ENCODE peak calls at places on chromosomes 11 and 22, in eight cellular contexts. J is MM.1S, Z is HCT116, L is neural progenitor cell, W is OCI-LY7, U is GM23338, N is hepatocyte, O is PC-3. C is an unnamed sample.
A peak's percentile ranks its signal among the peaks of the same experiment; 100 is the strongest.

GRCh38 chr11:58330861-58331260 is 28.0 kb downstream of the OR5B17 start:
- DNase-seq in J (no peak), Z (no peak), L (no peak), W (no peak), U (no peak), N (no peak), O (peak; percentile 42), C (peak; percentile 77)

GRCh38 chr22:22811016-22812009 is 76.3 kb upstream of the IGLL5 start:
- DNase-seq in J (no peak), Z (no peak), L (no peak), W (peak; percentile 60), U (no peak), N (no peak), O (no peak), C (no peak)

GRCh38 chr11:19380375-19380774 is 139.6 kb upstream of the E2F8 start:
- DNase-seq in J (no peak), Z (peak; percentile 29), L (no peak), W (no peak), U (no peak), N (peak; percentile 23), O (peak; percentile 85), C (peak; percentile 97)

GRCh38 chr11:10674440-10674855 is 19.1 kb downstream of the IRAG1 start:
- DNase-seq in J (no peak), Z (no peak), L (no peak), W (no peak), U (no peak), N (no peak), O (no peak), C (peak; percentile 54)

GRCh38 chr11:35050596-35050995 is 88.4 kb upstream of the CD44 start:
- DNase-seq in J (no peak), Z (no peak), L (no peak), W (no peak), U (no peak), N (no peak), O (no peak), C (no peak)

GRCh38 chr22:26906464-26906863 is 249.1 kb downstream of the MIAT start:
- DNase-seq in J (no peak), Z (no peak), L (no peak), W (no peak), U (no peak), N (no peak), O (no peak), C (no peak)

GRCh38 chr22:21450858-21451331 is 16.3 kb upstream of the TMEM191C start:
- DNase-seq in J (no peak), Z (no peak), L (no peak), W (no peak), U (no peak), N (no peak), O (no peak), C (no peak)

GRCh38 chr11:33234397-33235168 is 22.6 kb upstream of the HIPK3 start:
- DNase-seq in J (no peak), Z (no peak), L (no peak), W (no peak), U (no peak), N (no peak), O (no peak), C (peak; percentile 18)

GRCh38 chr11:16610738-16611388 is 127.6 kb upstream of the C11orf58 start:
- DNase-seq in J (no peak), Z (no peak), L (peak; percentile 58), W (no peak), U (peak; percentile 83), N (peak; percentile 26), O (no peak), C (no peak)

GRCh38 chr11:86464509-86465221 is 90.0 kb downstream of the CCDC81 start:
- DNase-seq in J (no peak), Z (no peak), L (no peak), W (no peak), U (no peak), N (no peak), O (peak; percentile 60), C (no peak)

GRCh38 chr22:38228873-38229740 is 27.3 kb downstream of the MAFF start:
- DNase-seq in J (no peak), Z (peak; percentile 51), L (no peak), W (no peak), U (no peak), N (no peak), O (peak; percentile 86), C (peak; percentile 91)

GRCh38 chr11:75351541-75352416 is at the start of gene ARRB1:
- DNase-seq in J (no peak), Z (no peak), L (peak; percentile 83), W (no peak), U (peak; percentile 82), N (peak; percentile 88), O (peak; percentile 48), C (peak; percentile 71)

GRCh38 chr11:120431633-120432032 is 79.9 kb upstream of the GRIK4 start:
- DNase-seq in J (peak; percentile 24), Z (peak; percentile 27), L (peak; percentile 13), W (peak; percentile 5), U (peak; percentile 67), N (peak; percentile 43), O (peak; percentile 48), C (peak; percentile 76)

GRCh38 chr11:65862191-65862735 is 2.0 kb downstream of the MUS81 start:
- DNase-seq in J (no peak), Z (no peak), L (peak; percentile 1), W (no peak), U (no peak), N (no peak), O (no peak), C (no peak)

GRCh38 chr11:253160-253885 is 16.5 kb downstream of the PSMD13 start:
- DNase-seq in J (no peak), Z (no peak), L (no peak), W (no peak), U (no peak), N (no peak), O (no peak), C (no peak)

GRCh38 chr11:103683581-103683980 is 352.9 kb upstream of the DDI1 start:
- DNase-seq in J (no peak), Z (no peak), L (no peak), W (no peak), U (no peak), N (no peak), O (peak; percentile 20), C (peak; percentile 55)

GRCh38 chr11:13160745-13161144 is 116.8 kb upstream of the BMAL1 start:
- DNase-seq in J (no peak), Z (no peak), L (peak; percentile 41), W (no peak), U (no peak), N (no peak), O (no peak), C (no peak)

GRCh38 chr11:13301522-13301921 is 23.9 kb downstream of the BMAL1 start:
- DNase-seq in J (no peak), Z (no peak), L (no peak), W (no peak), U (no peak), N (no peak), O (no peak), C (no peak)

GRCh38 chr22:43860126-43860525 is 2.2 kb downstream of the SULT4A1 start:
- DNase-seq in J (no peak), Z (no peak), L (no peak), W (no peak), U (no peak), N (no peak), O (no peak), C (no peak)

GRCh38 chr11:102279641-102280170 is 37.6 kb upstream of the BIRC3 start:
- DNase-seq in J (peak; percentile 60), Z (no peak), L (no peak), W (no peak), U (peak; percentile 38), N (peak; percentile 50), O (peak; percentile 63), C (peak; percentile 61)

GRCh38 chr11:37788141-37788877 is 1190.3 kb upstream of the RAG2 start:
- DNase-seq in J (no peak), Z (no peak), L (no peak), W (no peak), U (no peak), N (no peak), O (peak; percentile 89), C (no peak)

GRCh38 chr22:49302530-49302929 is 525.1 kb downstream of the BRD1 start:
- DNase-seq in J (no peak), Z (no peak), L (no peak), W (no peak), U (no peak), N (no peak), O (no peak), C (no peak)
- TF ChIP-seq EZH2phosphoT487 in J (no peak), Z (no peak), L (no peak), W (no peak), U (no peak), N (no peak), O (no peak), C (no peak)

GRCh38 chr11:64842366-64842759 is 2.1 kb downstream of the CDC42BPG start:
- DNase-seq in J (no peak), Z (no peak), L (peak; percentile 31), W (no peak), U (no peak), N (no peak), O (peak; percentile 38), C (no peak)
- H3K4me3 ChIP-seq in J (no peak overlapping the region), Z (peak overlapping the region; percentile 95), L (no peak overlapping the region), W (no peak overlapping the region), U (no peak overlapping the region), N (no peak overlapping the region), O (peak overlapping the region; percentile 83), C (no peak overlapping the region)

DNA sequence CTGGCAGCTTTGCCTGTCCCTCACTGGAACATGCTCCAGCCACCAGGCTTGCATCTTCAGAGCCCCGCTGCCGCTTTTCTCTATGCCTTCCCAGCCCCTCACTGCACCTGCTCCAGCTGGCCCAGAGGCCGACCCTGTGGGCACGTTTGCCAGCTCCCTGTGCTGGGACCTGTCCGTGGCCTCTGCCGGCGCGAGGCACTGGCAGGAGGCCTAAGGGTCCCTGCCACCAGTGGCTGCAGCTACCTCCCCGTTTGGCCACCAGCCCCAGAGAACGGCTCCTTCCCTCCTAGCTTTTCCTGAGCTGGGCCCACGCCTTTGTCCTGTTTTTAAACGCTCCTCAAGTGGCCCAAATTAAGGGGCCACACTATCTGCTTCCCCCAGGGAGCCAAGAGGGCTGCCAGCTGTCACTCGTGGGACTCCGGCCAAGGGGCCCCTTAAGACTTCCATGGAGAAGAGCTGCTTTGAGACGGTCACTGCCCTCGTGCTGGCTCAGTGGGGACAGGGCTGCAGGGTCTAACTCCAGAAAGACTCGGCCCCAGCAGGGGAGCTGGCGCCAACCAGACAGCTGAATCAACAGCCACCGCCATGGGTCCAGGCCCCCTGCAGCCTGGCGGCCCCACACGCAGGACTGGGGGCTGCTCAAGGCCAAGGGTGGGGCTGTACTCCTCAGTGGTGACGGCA is 24.6 kb upstream of the WNT7B start:
- DNase-seq in J (no peak), Z (no peak), L (no peak), W (no peak), U (no peak), N (no peak), O (no peak), C (no peak)
- TF ChIP-seq EZH2phosphoT487 in J (no peak), Z (no peak), L (no peak), W (no peak), U (no peak), N (no peak), O (no peak), C (no peak)

DNA sequence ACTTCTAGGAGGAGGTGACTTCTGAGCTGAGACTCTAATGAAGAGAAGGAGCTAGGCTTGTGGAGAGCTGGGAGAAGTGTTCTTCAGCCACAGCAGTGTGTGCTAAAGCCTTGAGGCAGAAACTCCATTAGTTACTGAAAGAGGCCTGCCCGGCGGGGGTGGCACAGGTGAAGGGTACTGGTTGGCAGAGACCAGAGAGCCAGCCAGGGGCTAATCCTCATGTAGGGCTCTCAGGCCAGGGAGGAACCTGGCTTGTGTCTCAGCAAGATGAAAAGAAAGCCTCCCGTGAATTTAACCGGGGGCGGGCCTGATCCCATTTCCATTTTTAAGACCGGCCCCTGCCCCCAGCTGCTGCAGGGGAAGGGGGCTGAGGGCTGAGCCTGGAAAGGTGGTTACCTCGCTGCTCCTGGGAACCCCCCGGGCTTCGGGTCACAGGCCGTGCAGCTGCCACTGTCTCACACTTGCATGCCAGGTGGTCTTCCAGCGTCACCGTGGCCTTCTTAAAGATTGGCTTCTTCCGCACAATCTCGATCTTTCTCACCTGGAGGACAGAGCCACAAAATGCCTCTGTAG is 15.0 kb downstream of the PDGFB start:
- DNase-seq in J (no peak), Z (no peak), L (no peak), W (no peak), U (no peak), N (no peak), O (no peak), C (no peak)
- H3K4me3 ChIP-seq in J (no peak overlapping the region), Z (no peak overlapping the region), L (no peak overlapping the region), W (no peak overlapping the region), U (peak overlapping the region; percentile 37), N (no peak overlapping the region), O (no peak overlapping the region), C (no peak overlapping the region)

C was measured in GM23248.